ENCODE peak calls at places on chromosome 4, in ten cellular contexts. H, N, R, X, M, T, B, O, Z and D are unnamed samples.

GRCh38 chr4:86043755-86044592 is 315.9 kb downstream of the MAPK10 start:
- DNase-seq in H (no peak), N (no peak), R (peak), X (peak), M (peak), T (peak), B (peak), O (no peak), Z (peak), D (no peak)

GRCh38 chr4:184283659-184284335 is 66.1 kb upstream of the ENPP6 start:
- DNase-seq in H (no peak), N (no peak), R (no peak), X (no peak), M (no peak), T (no peak), B (no peak), O (no peak), Z (no peak), D (no peak)

GRCh38 chr4:148287111-148287510 is 155.1 kb downstream of the NR3C2 start:
- DNase-seq in H (no peak), N (no peak), R (no peak), X (no peak), M (no peak), T (no peak), B (no peak), O (no peak), Z (no peak), D (no peak)

GRCh38 chr4:148634476-148634875 is 192.3 kb upstream of the NR3C2 start:
- DNase-seq in H (no peak), N (no peak), R (no peak), X (peak), M (no peak), T (peak), B (no peak), O (no peak), Z (no peak), D (no peak)

GRCh38 chr4:183552274-183553146 is 47.7 kb downstream of the ING2 start:
- DNase-seq in H (no peak), N (no peak), R (no peak), X (no peak), M (no peak), T (no peak), B (peak), O (no peak), Z (no peak), D (no peak)

GRCh38 chr4:32929738-32930688 is 2209.8 kb downstream of the PCDH7 start:
- DNase-seq in H (no peak), N (no peak), R (no peak), X (no peak), M (no peak), T (no peak), B (no peak), O (no peak), Z (no peak), D (no peak)

GRCh38 chr4:143667461-143667860 is 33.0 kb downstream of the FREM3 start:
- DNase-seq in H (no peak), N (no peak), R (no peak), X (peak), M (no peak), T (peak), B (no peak), O (no peak), Z (no peak), D (no peak)

GRCh38 chr4:126661194-126661593 is 971.6 kb upstream of the INTU start:
- DNase-seq in H (no peak), N (no peak), R (no peak), X (no peak), M (no peak), T (no peak), B (no peak), O (no peak), Z (no peak), D (no peak)

GRCh38 chr4:42871685-42872271 is 20.7 kb upstream of the GRXCR1 start:
- DNase-seq in H (no peak), N (no peak), R (no peak), X (no peak), M (no peak), T (no peak), B (no peak), O (no peak), Z (no peak), D (no peak)

GRCh38 chr4:94758141-94758699 is 465 bp downstream of the BMPR1B start:
- DNase-seq in H (no peak), N (no peak), R (peak), X (peak), M (no peak), T (no peak), B (no peak), O (no peak), Z (no peak), D (peak)

GRCh38 chr4:8351931-8352367 is 82.4 kb downstream of the HTRA3 start:
- DNase-seq in H (no peak), N (no peak), R (no peak), X (no peak), M (no peak), T (peak), B (no peak), O (no peak), Z (no peak), D (no peak)

GRCh38 chr4:152850377-152850776 is 70.6 kb downstream of the ARFIP1 start:
- DNase-seq in H (peak), N (no peak), R (no peak), X (peak), M (no peak), T (peak), B (no peak), O (peak), Z (peak), D (no peak)

GRCh38 chr4:117965608-117966007 is 68.7 kb upstream of the NDST3 start:
- DNase-seq in H (no peak), N (no peak), R (no peak), X (no peak), M (no peak), T (no peak), B (no peak), O (no peak), Z (no peak), D (no peak)

GRCh38 chr4:123599920-123600394 is 203.4 kb downstream of the SPRY1 start:
- DNase-seq in H (peak), N (peak), R (no peak), X (peak), M (no peak), T (peak), B (peak), O (peak), Z (peak), D (no peak)

GRCh38 chr4:5995901-5996623 is 22.2 kb downstream of the C4orf50 start:
- DNase-seq in H (no peak), N (no peak), R (no peak), X (no peak), M (no peak), T (no peak), B (no peak), O (no peak), Z (no peak), D (no peak)

GRCh38 chr4:126916626-126917140 is 716.1 kb upstream of the INTU start:
- DNase-seq in H (no peak), N (no peak), R (no peak), X (peak), M (no peak), T (peak), B (no peak), O (no peak), Z (no peak), D (no peak)

GRCh38 chr4:145216532-145216931 is 36.1 kb upstream of the OTUD4 start:
- DNase-seq in H (no peak), N (no peak), R (no peak), X (peak), M (no peak), T (peak), B (no peak), O (no peak), Z (no peak), D (no peak)

GRCh38 chr4:36288727-36289126 is 7.3 kb downstream of the DTHD1 start:
- DNase-seq in H (no peak), N (no peak), R (no peak), X (no peak), M (no peak), T (no peak), B (no peak), O (no peak), Z (no peak), D (no peak)

GRCh38 chr4:79340568-79340967 is 14.7 kb upstream of the NAA11 start:
- DNase-seq in H (no peak), N (no peak), R (no peak), X (no peak), M (no peak), T (no peak), B (no peak), O (no peak), Z (no peak), D (no peak)

GRCh38 chr4:2243682-2244380 is 1.9 kb upstream of the HAUS3 start:
- DNase-seq in H (no peak), N (no peak), R (peak), X (peak), M (no peak), T (peak), B (peak), O (no peak), Z (peak), D (peak)

GRCh38 chr4:124095596-124095995 is 616.9 kb downstream of the ANKRD50 start:
- DNase-seq in H (no peak), N (no peak), R (no peak), X (no peak), M (no peak), T (peak), B (no peak), O (no peak), Z (no peak), D (no peak)

GRCh38 chr4:139603576-139604387 is 47.8 kb upstream of the SETD7 start:
- DNase-seq in H (no peak), N (no peak), R (peak), X (peak), M (no peak), T (peak), B (peak), O (no peak), Z (peak), D (peak)

GRCh38 chr4:119080721-119081541 is 54.7 kb upstream of the MYOZ2 start:
- DNase-seq in H (no peak), N (no peak), R (no peak), X (peak), M (no peak), T (peak), B (no peak), O (no peak), Z (no peak), D (no peak)

GRCh38 chr4:171203425-171203824 is 609.8 kb upstream of the GALNTL6 start:
- DNase-seq in H (no peak), N (no peak), R (no peak), X (peak), M (no peak), T (peak), B (no peak), O (no peak), Z (no peak), D (no peak)

GRCh38 chr4:169124661-169125060 is 114.6 kb upstream of the CBR4 start:
- DNase-seq in H (no peak), N (no peak), R (no peak), X (no peak), M (no peak), T (no peak), B (no peak), O (no peak), Z (no peak), D (no peak)

GRCh38 chr4:173281001-173281400 is 53.2 kb downstream of the HMGB2 start:
- DNase-seq in H (no peak), N (no peak), R (no peak), X (no peak), M (no peak), T (no peak), B (no peak), O (no peak), Z (no peak), D (no peak)

GRCh38 chr4:187098429-187098828 is 374.8 kb upstream of the FAT1 start:
- DNase-seq in H (no peak), N (no peak), R (no peak), X (no peak), M (no peak), T (no peak), B (no peak), O (no peak), Z (no peak), D (no peak)

GRCh38 chr4:144955104-144955503 is 142.9 kb downstream of the ANAPC10 start:
- DNase-seq in H (no peak), N (no peak), R (no peak), X (peak), M (no peak), T (no peak), B (no peak), O (no peak), Z (no peak), D (no peak)